ENCODE peak calls at places on chromosomes 12 and 14, in six cellular contexts. P is neuronal stem cell, L is IMR-90, J is H1, R is mesenchymal stem cell, E is H9. C is an unnamed sample.
A peak's percentile ranks its signal among the peaks of the same experiment; 100 is the strongest.

GRCh38 chr14:105050551-105050897 is 14.7 kb downstream of the GPR132 start:
- DNase-seq in E (no peak), J (no peak), L (peak; percentile 42), P (no peak), R (peak; percentile 30), C (peak; percentile 54)

GRCh38 chr14:60002819-60003492 is 83.0 kb downstream of the LRRC9 start:
- DNase-seq in P (no peak), R (no peak), L (no peak), J (no peak), E (no peak), C (no peak)

GRCh38 chr12:89951694-89952060 is 243.0 kb upstream of the ATP2B1 start:
- DNase-seq in E (no peak), R (no peak), L (no peak), P (no peak), J (no peak), C (no peak)

GRCh38 chr14:85415015-85415712 is 114.8 kb upstream of the FLRT2 start:
- DNase-seq in E (peak; percentile 58), L (peak; percentile 93), R (peak; percentile 85), P (no peak), J (peak; percentile 17), C (peak; percentile 2)

GRCh38 chr14:61342486-61342885 is 21.1 kb downstream of the PRKCH start:
- DNase-seq in L (no peak), P (no peak), J (no peak), E (no peak), R (no peak), C (no peak)

GRCh38 chr12:913919-914718 is 35.4 kb downstream of the RAD52 start:
- DNase-seq in P (no peak), E (no peak), R (peak; percentile 67), J (no peak), L (peak; percentile 91), C (peak; percentile 73)

GRCh38 chr14:26448181-26448855 is 149.5 kb downstream of the NOVA1 start:
- DNase-seq in R (no peak), E (peak; percentile 28), J (no peak), L (no peak), P (no peak), C (no peak)

GRCh38 chr12:93895096-93895460 is 217.9 kb downstream of the CRADD start:
- DNase-seq in R (no peak), E (no peak), P (no peak), L (peak; percentile 30), J (no peak), C (no peak)

GRCh38 chr14:44347316-44347715 is 159.8 kb downstream of the FSCB start:
- DNase-seq in E (no peak), R (no peak), J (no peak), L (no peak), P (no peak), C (no peak)

GRCh38 chr12:2544213-2544612 is 250.6 kb upstream of the FKBP4 start:
- DNase-seq in L (no peak), J (no peak), E (no peak), R (no peak), P (no peak), C (no peak)

GRCh38 chr14:24816011-24816928 is 182.3 kb upstream of the GZMB start:
- DNase-seq in J (no peak), P (no peak), E (no peak), L (peak; percentile 37), R (no peak), C (no peak)

GRCh38 chr12:12628013-12628412 is 16.3 kb downstream of the CREBL2 start:
- DNase-seq in P (no peak), J (no peak), R (peak; percentile 20), E (no peak), L (peak; percentile 38), C (no peak)

GRCh38 chr12:131087991-131088700 is 134.4 kb downstream of the ADGRD1 start:
- DNase-seq in R (no peak), P (no peak), E (peak; percentile 27), L (no peak), J (no peak), C (no peak)

GRCh38 chr12:27498761-27499160 is 25.2 kb upstream of the PPFIBP1 start:
- DNase-seq in J (no peak), L (no peak), P (no peak), E (no peak), R (peak; percentile 10), C (no peak)

GRCh38 chr12:59087077-59087673 is 166.9 kb upstream of the LRIG3 start:
- DNase-seq in R (peak; percentile 32), P (no peak), J (no peak), L (peak; percentile 39), E (no peak), C (no peak)

GRCh38 chr12:128459067-128459466 is 192.1 kb downstream of the TMEM132C start:
- DNase-seq in P (no peak), R (no peak), L (no peak), E (peak; percentile 75), J (peak; percentile 36), C (no peak)

GRCh38 chr12:90027041-90027440 is 318.4 kb upstream of the ATP2B1 start:
- DNase-seq in E (no peak), P (no peak), L (no peak), J (no peak), R (no peak), C (peak; percentile 7)

GRCh38 chr14:41668346-41668745 is 61.7 kb downstream of the LRFN5 start:
- DNase-seq in P (no peak), E (no peak), R (no peak), J (no peak), L (no peak), C (no peak)

GRCh38 chr12:65984227-65984479 is 146.4 kb downstream of the LLPH start:
- DNase-seq in R (no peak), E (no peak), P (no peak), L (no peak), J (no peak), C (no peak)

GRCh38 chr12:2845280-2845679 is 10.4 kb upstream of the NRIP2 start:
- DNase-seq in J (no peak), L (peak; percentile 85), P (no peak), R (peak; percentile 88), E (no peak), C (no peak)

GRCh38 chr14:106417224-106418049 is 891.1 kb downstream of the TMEM121 start:
- DNase-seq in J (peak; percentile 5), E (peak; percentile 32), L (no peak), R (no peak), P (no peak), C (peak; percentile 49)

GRCh38 chr14:42174357-42174756 is 567.7 kb downstream of the LRFN5 start:
- DNase-seq in P (no peak), E (no peak), R (no peak), L (no peak), J (no peak), C (no peak)

GRCh38 chr14:74493343-74494261 is at the start of gene ISCA2:
- DNase-seq in E (peak; percentile 100), P (peak; percentile 100), J (peak; percentile 98), R (peak; percentile 99), L (peak; percentile 99), C (peak; percentile 98)
- H3K23ac ChIP-seq in E (no peak within 1 kb of the TSS), P (peak within 1 kb of the TSS; percentile 97), J (no peak within 1 kb of the TSS), R (no peak within 1 kb of the TSS), L (peak within 1 kb of the TSS; percentile 89), C (no peak within 1 kb of the TSS)

DNA sequence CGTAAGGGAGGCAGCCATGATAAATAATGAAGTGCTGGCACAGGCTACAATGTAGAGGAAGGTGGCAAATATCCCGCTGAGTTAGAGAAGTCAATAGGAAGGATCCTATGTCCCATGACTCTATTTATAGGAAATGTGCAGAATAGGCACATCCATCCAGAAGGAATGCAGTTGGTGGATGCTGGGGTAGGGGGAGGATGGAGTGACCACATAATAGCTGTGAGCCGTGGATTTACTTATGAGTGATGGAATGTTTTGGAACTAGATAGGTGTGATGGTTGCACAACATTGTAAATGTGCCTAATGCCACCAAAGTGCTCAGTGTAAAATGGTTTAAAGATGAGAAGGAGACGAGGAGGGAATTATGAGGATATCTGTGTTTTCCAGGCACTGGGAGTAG is 837.4 kb upstream of the TMEM132C start:
- DNase-seq in L (no peak), P (no peak), R (no peak), J (no peak), E (no peak), C (no peak)
- H4K91ac ChIP-seq in L (no peak overlapping the region), P (no peak overlapping the region), R (no peak overlapping the region), J (no peak overlapping the region), E (no peak overlapping the region), C (no peak overlapping the region)

GRCh38 chr12:56361487-56362129 is 1.0 kb downstream of the APOF start:
- DNase-seq in L (no peak), E (no peak), R (no peak), J (no peak), P (no peak), C (no peak)

GRCh38 chr12:56359851-56360767 is at the start of gene STAT2:
- DNase-seq in L (peak; percentile 100), P (peak; percentile 98), E (peak; percentile 100), J (peak; percentile 99), R (peak; percentile 100), C (peak; percentile 100)

GRCh38 chr12:56362130-56363059 is at the start of gene APOF:
- DNase-seq in P (no peak), R (no peak), E (no peak), J (no peak), L (no peak), C (no peak)

DNA sequence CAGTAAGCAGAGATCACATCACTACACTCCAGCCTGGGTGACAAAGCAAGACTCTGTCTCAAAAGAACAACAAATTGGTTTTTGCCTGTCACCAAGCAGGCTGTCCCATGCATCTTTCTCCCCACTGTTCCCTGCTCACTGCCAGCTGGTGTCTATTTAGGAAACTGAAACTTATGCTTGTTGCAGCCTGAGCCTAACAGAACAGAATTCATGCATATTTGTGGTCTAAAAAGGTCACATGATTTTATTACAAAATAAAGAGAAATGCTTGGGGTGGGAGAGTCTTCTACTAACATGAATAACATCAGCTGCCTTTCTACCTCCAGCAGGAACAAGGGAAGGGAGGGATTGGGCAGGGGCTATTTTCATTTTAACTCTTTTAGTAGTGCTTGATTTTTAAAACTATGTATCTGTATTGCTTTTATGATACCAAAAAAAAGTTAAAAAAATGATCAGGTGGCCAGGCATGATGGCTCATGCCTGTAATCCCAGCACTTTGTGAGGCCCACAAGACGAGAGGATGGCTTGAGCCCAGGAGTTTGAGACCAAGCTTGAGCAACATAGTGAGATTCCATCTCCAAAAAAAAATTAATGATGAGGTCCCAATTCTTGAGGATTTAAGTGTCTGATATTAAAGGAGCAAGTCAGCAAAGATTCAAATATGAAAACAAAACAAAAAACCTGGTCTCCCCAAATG is 923 bp downstream of the STAT2 start:
- DNase-seq in R (peak; percentile 93), E (no peak), L (peak; percentile 87), J (no peak), P (no peak), C (peak; percentile 48)
- H3K23ac ChIP-seq in R (no peak overlapping the region), E (no peak overlapping the region), L (peak overlapping the region; percentile 97), J (no peak overlapping the region), P (no peak overlapping the region), C (no peak overlapping the region)

DNA sequence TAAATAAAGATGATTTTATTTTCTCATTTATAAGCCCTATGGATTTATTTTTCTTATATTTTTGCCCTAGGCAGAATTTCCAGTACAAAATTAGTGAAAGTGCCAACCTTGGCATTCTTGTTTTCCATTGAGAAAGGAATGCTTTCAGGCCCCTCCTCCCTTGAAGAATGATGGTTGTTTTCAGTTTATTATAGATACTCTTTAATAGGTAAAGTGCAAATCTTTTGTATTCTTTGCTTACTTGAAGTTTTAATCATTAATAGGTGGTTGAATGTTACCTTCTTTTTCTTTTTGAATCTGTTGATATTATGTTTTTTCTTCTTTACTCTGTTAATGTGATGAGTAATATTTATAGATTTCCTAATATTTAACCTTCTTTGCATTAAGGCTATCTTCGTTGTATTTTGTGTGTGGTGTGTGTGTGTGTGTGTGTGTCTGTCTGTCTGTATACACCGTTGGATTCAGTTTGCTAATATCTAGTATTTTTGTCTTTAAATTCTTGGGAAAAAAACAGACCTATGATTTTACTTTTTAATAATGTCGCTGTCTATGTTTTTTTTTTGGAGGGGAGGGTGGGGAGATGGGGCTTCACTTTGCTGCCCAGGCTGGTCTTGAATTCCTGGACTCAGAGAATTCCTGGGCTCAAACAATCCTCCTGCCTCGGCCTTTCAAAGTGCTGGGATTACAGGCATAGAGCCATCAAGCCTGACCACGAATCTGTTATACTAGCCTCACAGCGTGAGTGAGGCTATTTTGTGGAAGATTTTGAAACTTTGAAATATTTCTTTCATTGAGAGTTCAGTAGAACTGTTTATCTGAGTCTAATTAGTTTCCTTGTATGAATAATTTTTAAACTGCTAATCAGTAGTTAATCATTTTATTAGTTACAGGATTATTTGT is 13.5 kb downstream of the SRGAP1 start:
- DNase-seq in L (peak; percentile 52), P (no peak), R (no peak), J (no peak), E (no peak), C (no peak)
- H4K91ac ChIP-seq in L (no peak overlapping the region), P (no peak overlapping the region), R (no peak overlapping the region), J (no peak overlapping the region), E (no peak overlapping the region), C (no peak overlapping the region)